ENCODE peak calls at places on chromosomes 11 and 22, in ten cellular contexts. One of them, this sample, is unnamed.

GRCh38 chr11:66271816-66272215 is 3.4 kb downstream of the RAB1B start:
- DNase-seq in stimulated activated CD4-positive, alpha-beta T cell treated with anti-CD3 and anti-CD28 coated beads, Interleukin-2, amount 100 ng/mL, for 48 hours: no peak
- DNase-seq in fibroblast of pulmonary artery: no peak
- DNase-seq in EH: no peak
- DNase-seq in stomach: no peak
- DNase-seq in iPS DF 19.7: no peak
- DNase-seq in GM12865: no peak
- DNase-seq in endothelial cell: no peak
- DNase-seq in lung: no peak
- DNase-seq in HTR-8/SVneo: no peak
- DNase-seq in this sample: no peak

GRCh38 chr11:87015645-87016044 is 22.1 kb upstream of the TMEM135 start:
- DNase-seq in stimulated activated CD4-positive, alpha-beta T cell treated with anti-CD3 and anti-CD28 coated beads, Interleukin-2, amount 100 ng/mL, for 48 hours: no peak
- DNase-seq in fibroblast of pulmonary artery: no peak
- DNase-seq in EH: no peak
- DNase-seq in stomach: no peak
- DNase-seq in iPS DF 19.7: no peak
- DNase-seq in GM12865: no peak
- DNase-seq in endothelial cell: no peak
- DNase-seq in lung: no peak
- DNase-seq in HTR-8/SVneo: no peak
- DNase-seq in this sample: no peak

GRCh38 chr11:83159901-83160865 is 3.3 kb downstream of the PCF11 start:
- DNase-seq in stimulated activated CD4-positive, alpha-beta T cell treated with anti-CD3 and anti-CD28 coated beads, Interleukin-2, amount 100 ng/mL, for 48 hours: no peak
- DNase-seq in fibroblast of pulmonary artery: peak; percentile 42
- DNase-seq in EH: peak; percentile 53
- DNase-seq in stomach: peak; percentile 53
- DNase-seq in iPS DF 19.7: no peak
- DNase-seq in GM12865: peak; percentile 38
- DNase-seq in endothelial cell: no peak
- DNase-seq in lung: no peak
- DNase-seq in HTR-8/SVneo: no peak
- DNase-seq in this sample: peak; percentile 47

GRCh38 chr11:101341578-101341977 is 212.0 kb upstream of the PGR start:
- DNase-seq in stimulated activated CD4-positive, alpha-beta T cell treated with anti-CD3 and anti-CD28 coated beads, Interleukin-2, amount 100 ng/mL, for 48 hours: no peak
- DNase-seq in fibroblast of pulmonary artery: no peak
- DNase-seq in EH: peak; percentile 52
- DNase-seq in stomach: no peak
- DNase-seq in iPS DF 19.7: no peak
- DNase-seq in GM12865: no peak
- DNase-seq in endothelial cell: no peak
- DNase-seq in lung: no peak
- DNase-seq in HTR-8/SVneo: no peak
- DNase-seq in this sample: no peak

GRCh38 chr11:29183301-29183700 is 833.5 kb downstream of the KCNA4 start:
- DNase-seq in stimulated activated CD4-positive, alpha-beta T cell treated with anti-CD3 and anti-CD28 coated beads, Interleukin-2, amount 100 ng/mL, for 48 hours: no peak
- DNase-seq in fibroblast of pulmonary artery: no peak
- DNase-seq in EH: peak; percentile 33
- DNase-seq in stomach: no peak
- DNase-seq in iPS DF 19.7: no peak
- DNase-seq in GM12865: no peak
- DNase-seq in endothelial cell: no peak
- DNase-seq in lung: no peak
- DNase-seq in HTR-8/SVneo: no peak
- DNase-seq in this sample: no peak

GRCh38 chr22:32407936-32408335 is 4.1 kb downstream of the RTCB start:
- DNase-seq in stimulated activated CD4-positive, alpha-beta T cell treated with anti-CD3 and anti-CD28 coated beads, Interleukin-2, amount 100 ng/mL, for 48 hours: no peak
- DNase-seq in fibroblast of pulmonary artery: no peak
- DNase-seq in EH: no peak
- DNase-seq in stomach: no peak
- DNase-seq in iPS DF 19.7: no peak
- DNase-seq in GM12865: no peak
- DNase-seq in endothelial cell: no peak
- DNase-seq in lung: no peak
- DNase-seq in HTR-8/SVneo: no peak
- DNase-seq in this sample: no peak

GRCh38 chr22:29129644-29130201 is 56.9 kb downstream of the KREMEN1 start:
- DNase-seq in stimulated activated CD4-positive, alpha-beta T cell treated with anti-CD3 and anti-CD28 coated beads, Interleukin-2, amount 100 ng/mL, for 48 hours: no peak
- DNase-seq in fibroblast of pulmonary artery: no peak
- DNase-seq in EH: no peak
- DNase-seq in stomach: no peak
- DNase-seq in iPS DF 19.7: no peak
- DNase-seq in GM12865: no peak
- DNase-seq in endothelial cell: no peak
- DNase-seq in lung: no peak
- DNase-seq in HTR-8/SVneo: no peak
- DNase-seq in this sample: no peak

GRCh38 chr22:44710474-44711235 is 8.7 kb downstream of the PRR5 start:
- DNase-seq in stimulated activated CD4-positive, alpha-beta T cell treated with anti-CD3 and anti-CD28 coated beads, Interleukin-2, amount 100 ng/mL, for 48 hours: no peak
- DNase-seq in fibroblast of pulmonary artery: no peak
- DNase-seq in EH: no peak
- DNase-seq in stomach: peak; percentile 45
- DNase-seq in iPS DF 19.7: no peak
- DNase-seq in GM12865: peak; percentile 37
- DNase-seq in endothelial cell: no peak
- DNase-seq in lung: no peak
- DNase-seq in HTR-8/SVneo: no peak
- DNase-seq in this sample: no peak

GRCh38 chr11:35223429-35223828 is 84.5 kb downstream of the CD44 start:
- DNase-seq in stimulated activated CD4-positive, alpha-beta T cell treated with anti-CD3 and anti-CD28 coated beads, Interleukin-2, amount 100 ng/mL, for 48 hours: no peak
- DNase-seq in fibroblast of pulmonary artery: peak; percentile 46
- DNase-seq in EH: peak; percentile 78
- DNase-seq in stomach: no peak
- DNase-seq in iPS DF 19.7: no peak
- DNase-seq in GM12865: no peak
- DNase-seq in endothelial cell: no peak
- DNase-seq in lung: no peak
- DNase-seq in HTR-8/SVneo: no peak
- DNase-seq in this sample: no peak

GRCh38 chr11:17354070-17354924 is 2.7 kb downstream of the NCR3LG1 start:
- DNase-seq in stimulated activated CD4-positive, alpha-beta T cell treated with anti-CD3 and anti-CD28 coated beads, Interleukin-2, amount 100 ng/mL, for 48 hours: peak; percentile 72
- DNase-seq in fibroblast of pulmonary artery: peak; percentile 85
- DNase-seq in EH: peak; percentile 76
- DNase-seq in stomach: peak; percentile 73
- DNase-seq in iPS DF 19.7: no peak
- DNase-seq in GM12865: peak; percentile 75
- DNase-seq in endothelial cell: peak; percentile 77
- DNase-seq in lung: peak; percentile 74
- DNase-seq in HTR-8/SVneo: peak; percentile 65
- DNase-seq in this sample: peak; percentile 88

GRCh38 chr22:27488456-27489224 is 312.9 kb downstream of the MN1 start:
- DNase-seq in stimulated activated CD4-positive, alpha-beta T cell treated with anti-CD3 and anti-CD28 coated beads, Interleukin-2, amount 100 ng/mL, for 48 hours: no peak
- DNase-seq in fibroblast of pulmonary artery: no peak
- DNase-seq in EH: peak; percentile 46
- DNase-seq in stomach: peak; percentile 39
- DNase-seq in iPS DF 19.7: no peak
- DNase-seq in GM12865: no peak
- DNase-seq in endothelial cell: no peak
- DNase-seq in lung: no peak
- DNase-seq in HTR-8/SVneo: no peak
- DNase-seq in this sample: no peak

GRCh38 chr11:126307706-126308105 is 3.8 kb downstream of the DCPS start:
- DNase-seq in stimulated activated CD4-positive, alpha-beta T cell treated with anti-CD3 and anti-CD28 coated beads, Interleukin-2, amount 100 ng/mL, for 48 hours: no peak
- DNase-seq in fibroblast of pulmonary artery: peak; percentile 73
- DNase-seq in EH: peak; percentile 61
- DNase-seq in stomach: no peak
- DNase-seq in iPS DF 19.7: peak; percentile 28
- DNase-seq in GM12865: peak; percentile 61
- DNase-seq in endothelial cell: peak; percentile 57
- DNase-seq in lung: no peak
- DNase-seq in HTR-8/SVneo: no peak
- DNase-seq in this sample: peak; percentile 90

This sample was measured in NB4.